ENCODE peak calls at places on chromosomes 3 and 15, in four cellular contexts. One of them, this sample, is unnamed.

GRCh38 chr3:160016972-160017371 is 28.3 kb downstream of the IL12A start:
- DNase-seq in K562: no peak
- DNase-seq in WTC11: no peak
- DNase-seq in HepG2: peak
- DNase-seq in this sample: no peak

GRCh38 chr3:128307029-128307633 is 153.8 kb downstream of the EEFSEC start:
- DNase-seq in HepG2: peak
- DNase-seq in K562: peak
- DNase-seq in WTC11: no peak
- DNase-seq in this sample: no peak

GRCh38 chr15:33565099-33565498 is 254.3 kb downstream of the RYR3 start:
- DNase-seq in HepG2: no peak
- DNase-seq in WTC11: no peak
- DNase-seq in K562: no peak
- DNase-seq in this sample: no peak

GRCh38 chr15:77221708-77222107 is 150.8 kb upstream of the TSPAN3 start:
- DNase-seq in WTC11: no peak
- DNase-seq in K562: no peak
- DNase-seq in HepG2: no peak
- DNase-seq in this sample: no peak

GRCh38 chr3:53817211-53817610 is 29.0 kb downstream of the CHDH start:
- DNase-seq in K562: no peak
- DNase-seq in WTC11: no peak
- DNase-seq in HepG2: no peak
- DNase-seq in this sample: no peak

GRCh38 chr3:106755336-106755735 is 621.9 kb upstream of the CCDC54 start:
- DNase-seq in K562: no peak
- DNase-seq in WTC11: no peak
- DNase-seq in HepG2: no peak
- DNase-seq in this sample: no peak

GRCh38 chr3:126065876-126066275 is 18.0 kb downstream of the SLC41A3 start:
- DNase-seq in WTC11: no peak
- DNase-seq in HepG2: no peak
- DNase-seq in K562: no peak
- DNase-seq in this sample: no peak

GRCh38 chr3:14894085-14894484 is 53.3 kb upstream of the NR2C2 start:
- DNase-seq in WTC11: no peak
- DNase-seq in K562: no peak
- DNase-seq in HepG2: no peak
- DNase-seq in this sample: no peak

GRCh38 chr3:193776626-193777025 is 183.6 kb downstream of the OPA1 start:
- DNase-seq in K562: no peak
- DNase-seq in HepG2: no peak
- DNase-seq in WTC11: no peak
- DNase-seq in this sample: no peak

GRCh38 chr3:109927161-109927560 is 589.8 kb upstream of the DPPA4 start:
- DNase-seq in WTC11: no peak
- DNase-seq in HepG2: peak
- DNase-seq in K562: no peak
- DNase-seq in this sample: no peak

GRCh38 chr15:101137312-101137940 is 114.4 kb downstream of the CHSY1 start:
- DNase-seq in WTC11: no peak
- DNase-seq in K562: peak
- DNase-seq in HepG2: no peak
- DNase-seq in this sample: no peak

GRCh38 chr3:161266731-161267150 is 45.6 kb downstream of the NMD3 start:
- DNase-seq in K562: no peak
- DNase-seq in HepG2: peak
- DNase-seq in WTC11: no peak
- DNase-seq in this sample: no peak

GRCh38 chr15:57355259-57355658 is 21.0 kb upstream of the CGNL1 start:
- DNase-seq in HepG2: no peak
- DNase-seq in K562: no peak
- DNase-seq in WTC11: no peak
- DNase-seq in this sample: no peak

GRCh38 chr3:115301364-115301860 is 154.3 kb upstream of the ZBTB20 start:
- DNase-seq in WTC11: no peak
- DNase-seq in K562: no peak
- DNase-seq in HepG2: no peak
- DNase-seq in this sample: no peak

GRCh38 chr3:134201201-134202130 is 49.2 kb downstream of the RYK start:
- DNase-seq in HepG2: no peak
- DNase-seq in K562: no peak
- DNase-seq in WTC11: no peak
- DNase-seq in this sample: no peak

GRCh38 chr3:119235151-119235550 is 5.5 kb downstream of the B4GALT4 start:
- DNase-seq in HepG2: no peak
- DNase-seq in WTC11: no peak
- DNase-seq in K562: no peak
- DNase-seq in this sample: no peak

GRCh38 chr3:187208159-187208558 is 10.9 kb downstream of the RTP1 start:
- DNase-seq in K562: no peak
- DNase-seq in WTC11: no peak
- DNase-seq in HepG2: no peak
- DNase-seq in this sample: no peak

GRCh38 chr3:16060945-16061344 is 113.5 kb upstream of the GALNT15 start:
- DNase-seq in WTC11: no peak
- DNase-seq in HepG2: no peak
- DNase-seq in K562: no peak
- DNase-seq in this sample: no peak

DNA sequence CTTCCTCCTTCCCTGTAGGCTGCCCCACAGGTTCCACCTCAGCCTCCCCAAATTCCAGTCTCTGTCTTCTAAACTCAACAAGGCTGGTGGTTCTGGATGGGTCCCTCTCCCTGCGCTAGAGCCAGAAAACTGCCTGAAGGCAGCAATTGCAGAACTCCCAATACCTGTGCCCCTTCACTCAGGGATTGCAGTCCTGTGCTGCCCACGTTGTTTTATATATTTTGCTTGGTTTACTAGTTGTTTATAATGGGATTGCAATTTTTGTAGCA is 14.8 kb upstream of the NPTN start:
- DNase-seq in HepG2: no peak
- DNase-seq in WTC11: no peak
- DNase-seq in K562: no peak
- DNase-seq in this sample: no peak
- TF ChIP-seq USF2 in HepG2: no peak
- TF ChIP-seq USF2 in WTC11: no peak
- TF ChIP-seq USF2 in K562: no peak
- TF ChIP-seq USF2 in this sample: no peak

GRCh38 chr3:190534386-190534785 is 20.5 kb downstream of the IL1RAP start:
- DNase-seq in HepG2: no peak
- DNase-seq in K562: no peak
- DNase-seq in WTC11: no peak
- DNase-seq in this sample: no peak

GRCh38 chr3:190528721-190529120 is 14.8 kb downstream of the IL1RAP start:
- DNase-seq in WTC11: no peak
- DNase-seq in K562: no peak
- DNase-seq in HepG2: no peak
- DNase-seq in this sample: no peak

GRCh38 chr3:190532626-190533155 is 18.8 kb downstream of the IL1RAP start:
- DNase-seq in HepG2: no peak
- DNase-seq in K562: no peak
- DNase-seq in WTC11: no peak
- DNase-seq in this sample: no peak

GRCh38 chr3:190533511-190534282 is 19.8 kb downstream of the IL1RAP start:
- DNase-seq in K562: no peak
- DNase-seq in HepG2: no peak
- DNase-seq in WTC11: no peak
- DNase-seq in this sample: no peak

DNA sequence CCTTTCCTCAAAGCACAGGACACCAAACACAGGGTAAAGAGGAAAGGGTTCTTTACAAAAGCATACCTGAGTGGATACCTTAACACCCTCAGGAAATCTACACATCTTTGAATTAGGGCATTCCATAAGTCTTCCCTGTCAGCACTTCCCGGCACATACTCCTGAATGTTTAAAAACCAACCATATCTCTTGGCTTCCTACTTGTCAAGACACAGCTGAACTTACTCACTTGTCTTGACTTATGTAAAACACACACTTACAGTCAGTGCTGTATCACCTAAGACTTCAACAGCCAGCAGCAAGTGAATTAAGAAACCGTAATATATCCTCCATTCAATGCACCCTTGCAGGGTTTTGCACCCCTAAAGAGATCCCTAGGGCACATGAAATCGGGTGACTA is 17.5 kb downstream of the IL1RAP start:
- DNase-seq in K562: no peak
- DNase-seq in HepG2: no peak
- DNase-seq in WTC11: no peak
- DNase-seq in this sample: no peak
- TF ChIP-seq CBFB in K562: no peak
- TF ChIP-seq CBFB in HepG2: no peak
- TF ChIP-seq CBFB in WTC11: no peak
- TF ChIP-seq CBFB in this sample: no peak

GRCh38 chr3:156750191-156750873 is 75.8 kb upstream of the LEKR1 start:
- DNase-seq in WTC11: peak
- DNase-seq in K562: no peak
- DNase-seq in HepG2: no peak
- DNase-seq in this sample: no peak
- TF ChIP-seq USF2 in WTC11: no peak
- TF ChIP-seq USF2 in K562: no peak
- TF ChIP-seq USF2 in HepG2: no peak
- TF ChIP-seq USF2 in this sample: no peak

DNA sequence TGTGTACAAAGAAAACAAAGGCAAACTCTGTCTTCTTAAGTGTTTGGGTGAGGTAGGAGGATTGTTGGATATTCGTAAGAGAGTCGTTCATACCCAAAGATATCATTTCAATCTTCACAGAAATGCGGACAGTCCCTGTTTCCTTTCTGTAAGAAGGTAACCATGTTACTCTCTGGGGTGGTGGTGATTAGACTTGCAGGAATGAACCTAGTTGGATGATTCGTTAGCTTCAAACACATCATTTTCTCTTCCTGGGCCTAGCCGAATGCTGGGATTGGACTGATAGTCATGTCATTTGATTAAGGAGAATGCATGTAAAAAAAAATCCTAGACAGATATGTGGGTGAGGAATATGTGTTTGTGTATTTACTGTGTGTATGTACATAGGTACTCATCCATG is 12.4 kb downstream of the SLCO3A1 start:
- DNase-seq in K562: no peak
- DNase-seq in WTC11: no peak
- DNase-seq in HepG2: no peak
- DNase-seq in this sample: no peak
- TF ChIP-seq CBFB in K562: no peak
- TF ChIP-seq CBFB in WTC11: no peak
- TF ChIP-seq CBFB in HepG2: no peak
- TF ChIP-seq CBFB in this sample: no peak

DNA sequence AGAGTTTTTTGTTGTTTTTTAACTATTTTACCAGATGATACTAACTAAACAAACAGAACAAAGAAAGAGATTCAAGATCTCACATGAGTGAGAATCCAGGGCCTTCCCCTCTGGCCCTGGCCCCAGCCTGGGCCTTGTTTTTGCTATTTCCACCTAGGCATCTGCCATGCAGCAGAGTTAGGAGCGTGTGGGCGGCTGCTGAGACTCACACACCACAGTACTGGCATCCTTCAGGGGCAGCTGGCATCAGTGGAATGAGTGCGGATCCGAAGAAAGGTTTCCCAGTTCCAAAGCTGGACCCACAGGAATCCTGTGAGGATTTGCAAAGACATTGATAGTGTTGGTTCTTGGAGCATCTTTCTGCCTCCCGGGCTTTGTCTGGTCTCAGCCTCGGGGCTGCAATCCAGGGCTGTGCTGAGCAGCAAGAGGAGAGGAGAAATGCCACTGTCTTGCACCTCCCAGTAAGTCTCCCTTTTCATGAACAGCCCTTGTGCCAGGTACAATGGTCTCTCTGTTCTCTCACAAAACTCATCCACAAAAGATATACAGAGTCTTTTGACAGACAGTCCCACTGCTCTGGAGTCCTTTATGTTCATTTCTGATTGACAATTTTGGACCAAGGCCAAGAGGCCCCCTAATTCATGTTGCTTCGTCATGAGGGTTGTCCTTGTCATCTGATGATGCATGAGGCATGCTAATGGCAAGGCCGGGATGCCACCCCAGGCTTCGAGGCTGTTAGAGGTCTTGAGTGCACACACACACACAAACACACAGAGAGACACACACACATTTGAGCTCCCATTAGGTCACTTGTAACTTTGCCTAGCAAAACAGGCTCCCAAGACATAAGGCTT is 46.6 kb downstream of the APH1B start:
- DNase-seq in K562: no peak
- DNase-seq in HepG2: peak
- DNase-seq in WTC11: no peak
- DNase-seq in this sample: no peak
- TF ChIP-seq USF2 in K562: no peak
- TF ChIP-seq USF2 in HepG2: no peak
- TF ChIP-seq USF2 in WTC11: no peak
- TF ChIP-seq USF2 in this sample: no peak